ENCODE peak calls at places on chromosomes 1 and 21, in nine cellular contexts. M is thoracic aorta; Y is IMR-90; O is colonic mucosa; V is CD8-positive, alpha-beta T cell; U is suprapubic skin; A is A549; X is A673; Z is pancreas. T is an unnamed sample.

GRCh38 chr1:156076609-156077429 is 5.4 kb downstream of the MEX3A start:
- DNase-seq in M (no peak), Y (no peak), O (no peak), V (no peak), U (no peak), A (no peak), X (peak; percentile 78), Z (no peak), T (no peak)

GRCh38 chr21:45747233-45747766 is 103.8 kb downstream of the PCBP3 start:
- DNase-seq in M (no peak), Y (no peak), O (no peak), V (no peak), U (no peak), A (no peak), X (no peak), Z (no peak), T (no peak)

GRCh38 chr1:28811766-28812668 is at the start of gene OPRD1:
- DNase-seq in M (no peak), Y (no peak), O (no peak), V (no peak), U (no peak), A (no peak), X (peak; percentile 30), Z (no peak), T (no peak)

GRCh38 chr1:234611153-234611798 is 1.3 kb upstream of the IRF2BP2 start:
- DNase-seq in M (no peak), Y (peak; percentile 83), O (peak; percentile 83), V (peak; percentile 55), U (no peak), A (peak; percentile 92), X (peak; percentile 86), Z (no peak), T (peak; percentile 64)

GRCh38 chr1:16026723-16027484 is 5.1 kb downstream of the CLCNKA start:
- DNase-seq in M (no peak), Y (no peak), O (no peak), V (peak; percentile 4), U (no peak), A (no peak), X (peak; percentile 91), Z (peak; percentile 55), T (no peak)

GRCh38 chr1:17355898-17356297 is 16.1 kb upstream of the PADI6 start:
- DNase-seq in M (no peak), Y (no peak), O (no peak), V (no peak), U (no peak), A (no peak), X (no peak), Z (no peak), T (no peak)

GRCh38 chr1:151535326-151536271 is 4.5 kb upstream of the TUFT1 start:
- DNase-seq in M (no peak), Y (peak; percentile 50), O (no peak), V (no peak), U (no peak), A (peak; percentile 49), X (no peak), Z (no peak), T (no peak)

GRCh38 chr1:192126030-192126619 is 32.1 kb upstream of the RGS18 start:
- DNase-seq in M (no peak), Y (no peak), O (no peak), V (no peak), U (no peak), A (no peak), X (no peak), Z (no peak), T (no peak)

GRCh38 chr1:21334214-21335087 is 44.2 kb upstream of the ECE1 start:
- DNase-seq in M (peak; percentile 68), Y (peak; percentile 86), O (peak; percentile 78), V (peak; percentile 68), U (no peak), A (peak; percentile 65), X (peak; percentile 78), Z (no peak), T (peak; percentile 80)

GRCh38 chr21:18840239-18840638 is 436.7 kb upstream of the TMPRSS15 start:
- DNase-seq in M (no peak), Y (no peak), O (no peak), V (no peak), U (no peak), A (peak; percentile 16), X (peak; percentile 7), Z (no peak), T (no peak)

GRCh38 chr1:7491818-7492173 is 279.3 kb upstream of the VAMP3 start:
- DNase-seq in M (no peak), Y (no peak), O (peak; percentile 27), V (no peak), U (no peak), A (no peak), X (no peak), Z (peak; percentile 20), T (no peak)

GRCh38 chr1:221716713-221717490 is 25.0 kb downstream of the DUSP10 start:
- DNase-seq in M (no peak), Y (no peak), O (no peak), V (no peak), U (no peak), A (no peak), X (no peak), Z (no peak), T (no peak)

GRCh38 chr1:156384007-156384406 is 15.0 kb downstream of the RHBG start:
- DNase-seq in M (no peak), Y (no peak), O (no peak), V (no peak), U (no peak), A (no peak), X (no peak), Z (no peak), T (no peak)

GRCh38 chr1:54991939-54992338 is 6.8 kb upstream of the BSND start:
- DNase-seq in M (no peak), Y (no peak), O (no peak), V (no peak), U (no peak), A (no peak), X (no peak), Z (peak; percentile 30), T (no peak)

GRCh38 chr1:182611326-182611725 is 7.1 kb upstream of the RGS16 start:
- DNase-seq in M (no peak), Y (no peak), O (no peak), V (no peak), U (no peak), A (no peak), X (no peak), Z (no peak), T (no peak)

GRCh38 chr1:19390901-19391595 is 78.9 kb downstream of the SLC66A1 start:
- DNase-seq in M (no peak), Y (peak; percentile 80), O (peak; percentile 63), V (peak; percentile 51), U (no peak), A (peak; percentile 12), X (peak; percentile 81), Z (no peak), T (peak; percentile 47)

DNA sequence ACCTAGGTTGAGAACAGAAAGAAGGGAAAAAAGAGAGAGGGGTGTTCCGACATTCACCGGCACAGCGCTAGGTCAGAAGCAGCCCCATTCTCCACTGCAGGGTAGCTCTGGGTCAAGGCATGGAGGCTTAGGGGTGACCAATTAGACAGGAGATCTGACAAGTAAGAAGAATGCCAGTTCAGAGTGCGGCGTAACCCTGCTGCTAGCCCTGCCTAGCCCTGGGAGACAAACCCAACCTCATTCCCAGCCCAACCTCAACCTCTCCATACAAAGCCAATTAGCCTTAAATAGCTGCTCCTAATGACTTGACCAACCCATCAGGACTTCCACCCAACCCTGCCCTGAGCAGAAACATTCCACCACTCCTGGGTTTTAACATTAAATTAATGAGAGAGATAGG is 3.4 kb downstream of the PRELP start:
- DNase-seq in M (no peak), Y (no peak), O (no peak), V (no peak), U (no peak), A (no peak), X (no peak), Z (no peak), T (no peak)
- H3K4me1 ChIP-seq in M (peaks cover 68% of the 10 kb centered on the region), Y (peaks cover 25% of the 10 kb centered on the region), O (peaks cover 5% of the 10 kb centered on the region), V (no peaks in the 10 kb centered on the region), U (peaks cover 39% of the 10 kb centered on the region), A (peaks cover 13% of the 10 kb centered on the region), X (no peaks in the 10 kb centered on the region), Z (no peaks in the 10 kb centered on the region), T (no peaks in the 10 kb centered on the region)

GRCh38 chr1:53172751-53173498 is 23.7 kb upstream of the CPT2 start:
- DNase-seq in M (no peak), Y (no peak), O (peak; percentile 40), V (no peak), U (no peak), A (peak; percentile 86), X (no peak), Z (no peak), T (no peak)
- TF ChIP-seq CTCF in M (no peak), Y (peak; percentile 9), O (no peak), V (no peak), U (no peak), A (peak; percentile 45), X (peak; percentile 11), Z (no peak), T (no peak)

DNA sequence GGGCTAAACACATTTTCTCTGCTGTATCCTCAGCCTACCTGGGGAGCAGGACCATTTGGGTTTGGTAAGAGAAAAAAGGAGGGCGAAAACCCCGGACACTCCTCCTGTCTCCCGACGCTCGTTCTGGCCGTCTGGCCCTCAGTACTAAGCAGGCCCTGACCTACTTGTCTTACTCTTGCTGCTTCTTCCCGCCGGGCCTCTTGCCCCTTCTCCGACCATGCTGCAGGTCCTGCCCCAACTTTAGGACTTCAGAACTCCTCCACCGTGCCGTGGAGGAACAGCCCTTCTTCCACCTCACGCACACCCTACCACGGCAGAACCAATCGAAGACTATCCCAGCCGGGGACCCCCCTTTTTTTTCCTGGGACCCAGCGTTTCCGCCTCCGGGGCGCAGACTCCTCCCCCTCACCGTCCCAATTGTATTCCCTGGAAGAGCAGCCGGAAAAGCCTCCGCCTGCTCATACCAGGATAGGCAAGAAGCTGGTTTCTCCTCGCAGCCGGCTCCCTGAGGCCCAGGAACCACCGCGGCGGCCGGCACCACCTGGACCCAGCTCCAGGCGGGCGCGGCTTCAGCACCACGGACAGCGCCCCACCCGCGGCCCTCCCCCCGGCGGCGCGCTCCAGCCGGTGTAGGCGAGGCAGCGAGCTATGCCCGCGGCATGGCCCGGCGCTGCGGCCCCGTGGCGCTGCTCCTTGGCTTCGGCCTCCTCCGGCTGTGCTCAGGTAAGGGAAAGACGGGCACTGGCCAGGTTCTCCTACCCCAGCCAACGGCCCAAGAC is at the start of gene CHRNB2:
- DNase-seq in M (no peak), Y (no peak), O (peak; percentile 50), V (peak; percentile 52), U (no peak), A (peak; percentile 22), X (peak; percentile 68), Z (peak; percentile 90), T (peak; percentile 61)
- H3K4me3 ChIP-seq in M (peak within 1 kb of the TSS; percentile 48), Y (no peak within 1 kb of the TSS), O (no peak within 1 kb of the TSS), V (peak within 1 kb of the TSS; percentile 46), U (peak within 1 kb of the TSS; percentile 41), A (peak within 1 kb of the TSS; percentile 37), X (peak within 1 kb of the TSS; percentile 54), Z (no peak within 1 kb of the TSS), T (no peak within 1 kb of the TSS)

DNA sequence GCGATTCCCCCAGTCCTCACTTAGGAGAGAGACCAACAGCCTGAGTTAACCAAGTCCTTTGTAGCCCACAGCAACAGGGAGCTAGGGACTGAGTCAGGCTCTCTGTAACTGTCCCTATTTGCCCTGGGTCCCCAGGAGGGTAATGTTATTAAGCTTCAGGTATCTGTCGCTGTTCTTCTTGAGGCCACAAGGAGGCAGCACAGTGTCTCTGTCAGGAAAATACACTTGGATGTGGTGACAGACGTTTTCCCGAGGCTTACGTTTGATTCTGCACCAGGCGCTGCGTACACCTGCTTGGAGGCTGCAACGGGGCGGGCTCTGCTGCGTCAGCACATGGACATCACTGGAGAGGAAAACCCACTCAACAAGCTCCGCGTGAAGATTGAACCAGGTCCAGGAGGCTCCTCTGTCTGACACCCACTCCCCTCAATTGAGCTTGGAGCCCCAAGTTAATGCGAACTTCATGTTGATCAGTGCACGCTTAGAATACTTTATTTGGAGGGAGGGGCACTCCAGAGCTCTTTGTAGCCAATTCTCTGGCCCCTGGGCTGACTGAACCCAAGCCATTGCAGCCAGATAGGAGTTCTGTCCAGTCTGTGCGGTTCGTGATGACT is 10.7 kb upstream of the ELF3 start:
- DNase-seq in M (no peak), Y (peak; percentile 53), O (no peak), V (no peak), U (no peak), A (peak; percentile 83), X (peak; percentile 70), Z (no peak), T (no peak)
- H3K4me1 ChIP-seq in M (no peaks in the 10 kb centered on the region), Y (no peaks in the 10 kb centered on the region), O (no peaks in the 10 kb centered on the region), V (no peaks in the 10 kb centered on the region), U (no peaks in the 10 kb centered on the region), A (no peaks in the 10 kb centered on the region), X (no peaks in the 10 kb centered on the region), Z (no peaks in the 10 kb centered on the region), T (peaks cover 1% of the 10 kb centered on the region)